ENCODE peak calls at places on chromosomes 7 and 10, in four cellular contexts. K is HL-60, R is K562, J is GM12878. M is an unnamed sample.

GRCh38 chr7:55554055-55554454 is 18.2 kb downstream of the VOPP1 start:
- DNase-seq in K (no peak), R (peak; percentile 45), J (no peak), M (no peak)

GRCh38 chr7:156608176-156608478 is 32.4 kb upstream of the RNF32 start:
- DNase-seq in K (no peak), R (no peak), J (no peak), M (no peak)

GRCh38 chr7:25665903-25666670 is 437.8 kb upstream of the NPVF start:
- DNase-seq in K (no peak), R (no peak), J (no peak), M (no peak)

GRCh38 chr10:5816170-5816569 is 2.9 kb upstream of the GDI2 start:
- DNase-seq in K (no peak), R (no peak), J (peak; percentile 47), M (no peak)

GRCh38 chr7:30561389-30561788 is 33.3 kb upstream of the GARS1 start:
- DNase-seq in K (no peak), R (no peak), J (no peak), M (no peak)

GRCh38 chr10:95327367-95327766 is 36.6 kb upstream of the PDLIM1 start:
- DNase-seq in K (no peak), R (peak; percentile 46), J (no peak), M (no peak)

GRCh38 chr10:22590115-22590514 is 124.3 kb downstream of the PIP4K2A start:
- DNase-seq in K (no peak), R (no peak), J (no peak), M (no peak)

GRCh38 chr10:69043931-69044531 is 43.9 kb upstream of the SRGN start:
- DNase-seq in K (no peak), R (no peak), J (no peak), M (no peak)

GRCh38 chr10:54985732-54986131 is 184.7 kb upstream of the PCDH15 start:
- DNase-seq in K (no peak), R (peak; percentile 7), J (no peak), M (no peak)

GRCh38 chr10:52706347-52707070 is 66.1 kb downstream of the MBL2 start:
- DNase-seq in K (no peak), R (no peak), J (no peak), M (no peak)

GRCh38 chr7:130566168-130566897 is 74.4 kb downstream of the MEST start:
- DNase-seq in K (no peak), R (peak; percentile 13), J (no peak), M (no peak)
- TF ChIP-seq SPI1 in K (no peak), R (no peak), J (no peak), M (no peak)

DNA sequence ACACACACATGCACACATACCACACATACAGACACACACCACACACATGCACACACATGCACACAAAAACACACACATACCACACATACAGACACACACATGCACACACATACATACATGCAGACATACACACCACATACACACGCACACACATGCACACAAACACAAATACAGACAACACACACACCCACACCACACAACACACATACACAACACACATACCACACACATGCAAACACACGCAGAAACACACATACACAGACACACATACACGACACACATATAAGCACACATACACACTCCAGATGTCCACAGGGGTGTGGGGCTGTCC is 60.1 kb upstream of the PPP2R2D start:
- DNase-seq in K (no peak), R (no peak), J (no peak), M (no peak)
- TF ChIP-seq POLR2AphosphoS5 in K (no peak), R (no peak), J (no peak), M (no peak)

DNA sequence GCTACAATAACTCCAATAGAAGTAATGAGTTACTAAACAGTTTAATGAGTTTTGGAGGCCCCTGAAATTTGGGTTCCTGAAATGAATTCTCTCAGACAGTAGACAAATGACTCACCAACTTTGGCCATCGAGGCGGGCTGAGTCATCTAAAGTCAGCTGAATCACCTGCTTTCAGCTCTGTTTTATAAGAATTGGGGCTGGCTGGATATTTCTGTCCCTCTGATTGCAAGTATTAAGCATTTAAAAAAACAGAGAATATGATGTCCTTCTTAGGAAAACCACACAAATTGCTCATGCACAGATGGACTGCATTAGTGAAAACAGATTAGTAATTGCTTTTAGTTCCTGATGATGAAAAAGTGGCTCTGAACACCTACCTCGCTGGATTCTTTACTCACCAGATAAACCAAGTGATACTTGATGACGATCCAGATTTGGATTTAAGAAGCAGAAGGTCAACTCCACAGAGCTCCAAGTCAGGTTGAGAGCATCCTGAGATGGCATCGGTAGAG is 59.1 kb downstream of the ZNF365 start:
- DNase-seq in K (peak; percentile 20), R (peak; percentile 23), J (no peak), M (no peak)
- TF ChIP-seq SPI1 in K (no peak), R (no peak), J (no peak), M (no peak)

DNA sequence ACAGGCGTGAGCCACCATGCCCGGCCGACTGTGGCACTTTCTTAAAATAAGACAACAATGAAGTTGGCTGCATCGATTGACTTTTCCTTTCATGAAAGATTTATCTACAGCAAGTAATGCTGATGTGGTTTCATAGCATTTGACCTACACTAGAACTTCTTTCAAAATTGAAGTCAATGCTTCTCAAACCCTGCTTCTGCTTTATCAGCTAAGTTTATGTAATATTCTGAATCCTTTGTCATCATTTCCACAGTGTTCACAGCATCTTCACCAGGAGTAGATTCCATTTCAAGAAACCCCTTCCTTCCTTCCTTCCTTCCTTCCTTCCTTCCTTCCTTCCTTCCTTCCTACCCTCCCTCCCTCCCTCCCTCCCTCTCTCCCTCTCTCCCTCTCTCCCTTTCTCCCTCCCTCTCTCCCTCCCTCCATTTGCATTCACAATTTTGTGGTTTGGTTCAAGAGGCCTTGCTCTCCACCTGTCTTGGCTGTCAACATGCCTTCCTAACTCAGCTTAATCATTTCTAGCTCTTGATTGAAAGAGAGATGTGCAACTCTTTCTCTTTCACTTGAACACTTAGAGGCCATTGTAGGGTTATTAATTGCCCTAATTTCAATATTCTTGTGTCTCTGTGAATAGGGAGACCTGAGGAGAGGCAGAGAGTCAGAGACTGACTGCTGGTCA is 52.1 kb downstream of the HDAC9 start:
- DNase-seq in K (no peak), R (no peak), J (no peak), M (no peak)
- TF ChIP-seq POLR2AphosphoS5 in K (no peak), R (no peak), J (no peak), M (no peak)

DNA sequence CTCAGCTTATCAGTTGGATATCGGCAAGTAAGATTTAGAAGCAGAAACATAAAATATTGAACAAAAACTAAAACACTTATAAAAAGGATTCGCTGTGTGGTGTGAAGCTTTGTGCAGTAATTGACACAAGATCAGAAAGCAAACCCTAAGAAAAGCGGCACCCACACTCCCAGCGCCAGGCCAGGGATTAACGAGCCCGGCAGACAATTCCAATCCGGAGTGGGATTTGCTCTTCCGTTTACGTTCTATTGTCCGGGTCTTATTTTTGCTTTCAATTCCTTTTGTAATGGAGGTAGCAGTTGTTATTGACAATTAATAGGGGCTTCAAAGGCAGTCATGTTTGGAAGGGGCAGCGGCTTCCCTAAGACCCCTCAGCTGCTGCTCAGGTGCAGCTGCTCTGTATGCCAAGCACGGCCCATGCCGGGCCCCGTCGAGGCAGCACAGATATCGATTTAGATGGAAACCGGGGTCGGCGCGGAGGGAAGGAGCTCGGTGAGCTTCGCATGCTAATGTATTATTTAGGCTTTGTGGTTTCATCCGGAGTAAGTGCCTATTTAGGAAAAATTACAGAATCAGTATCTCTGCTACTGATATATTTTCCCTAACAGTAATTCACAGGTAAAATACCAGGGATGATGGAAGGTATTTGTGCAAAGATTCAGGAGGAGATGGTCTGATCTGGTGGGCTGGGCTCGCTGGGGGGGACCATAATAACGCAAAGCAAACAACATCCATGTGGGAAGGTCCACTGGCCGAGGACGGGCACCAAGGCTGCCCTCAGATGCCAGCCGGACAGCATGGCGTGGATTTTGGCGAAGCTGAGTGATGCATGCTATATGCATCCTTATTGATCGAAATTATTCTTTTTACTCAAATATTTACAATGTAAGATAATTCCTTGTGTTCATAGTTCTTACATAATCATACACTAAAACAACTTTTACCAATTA is 561.7 kb downstream of the PTPRN2 start:
- DNase-seq in K (no peak), R (no peak), J (no peak), M (no peak)
- TF ChIP-seq SPI1 in K (no peak), R (no peak), J (no peak), M (no peak)

GRCh38 chr7:133645870-133646492 is 393.1 kb downstream of the EXOC4 start:
- DNase-seq in K (peak; percentile 10), R (no peak), J (no peak), M (no peak)
- TF ChIP-seq POLR2AphosphoS5 in K (no peak), R (no peak), J (no peak), M (no peak)

DNA sequence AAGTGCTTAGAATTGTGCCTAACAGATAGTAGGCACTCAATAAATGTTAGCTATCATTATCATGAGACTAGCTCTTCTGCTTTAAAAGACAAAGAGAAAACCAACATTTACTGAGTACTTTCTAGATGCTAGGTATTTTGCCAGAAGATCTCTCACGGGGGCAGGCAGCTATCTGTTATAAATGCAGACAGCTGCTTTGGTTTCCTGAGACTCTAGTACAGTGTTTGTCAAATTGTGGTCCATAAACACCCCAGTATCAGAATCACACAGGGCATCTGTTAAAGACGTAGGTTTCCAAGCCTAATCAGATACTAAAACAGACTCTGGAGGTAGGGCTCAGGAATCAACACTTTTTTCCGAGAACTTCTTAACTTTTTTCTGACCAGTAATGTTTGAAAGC is 13.9 kb downstream of the FAM133B start:
- DNase-seq in K (no peak), R (no peak), J (no peak), M (no peak)
- TF ChIP-seq SPI1 in K (no peak), R (no peak), J (no peak), M (no peak)

GRCh38 chr10:77541247-77541646 is 96.4 kb downstream of the KCNMA1 start:
- DNase-seq in K (no peak), R (no peak), J (no peak), M (no peak)
- TF ChIP-seq POLR2AphosphoS5 in K (no peak), R (no peak), J (no peak), M (no peak)

DNA sequence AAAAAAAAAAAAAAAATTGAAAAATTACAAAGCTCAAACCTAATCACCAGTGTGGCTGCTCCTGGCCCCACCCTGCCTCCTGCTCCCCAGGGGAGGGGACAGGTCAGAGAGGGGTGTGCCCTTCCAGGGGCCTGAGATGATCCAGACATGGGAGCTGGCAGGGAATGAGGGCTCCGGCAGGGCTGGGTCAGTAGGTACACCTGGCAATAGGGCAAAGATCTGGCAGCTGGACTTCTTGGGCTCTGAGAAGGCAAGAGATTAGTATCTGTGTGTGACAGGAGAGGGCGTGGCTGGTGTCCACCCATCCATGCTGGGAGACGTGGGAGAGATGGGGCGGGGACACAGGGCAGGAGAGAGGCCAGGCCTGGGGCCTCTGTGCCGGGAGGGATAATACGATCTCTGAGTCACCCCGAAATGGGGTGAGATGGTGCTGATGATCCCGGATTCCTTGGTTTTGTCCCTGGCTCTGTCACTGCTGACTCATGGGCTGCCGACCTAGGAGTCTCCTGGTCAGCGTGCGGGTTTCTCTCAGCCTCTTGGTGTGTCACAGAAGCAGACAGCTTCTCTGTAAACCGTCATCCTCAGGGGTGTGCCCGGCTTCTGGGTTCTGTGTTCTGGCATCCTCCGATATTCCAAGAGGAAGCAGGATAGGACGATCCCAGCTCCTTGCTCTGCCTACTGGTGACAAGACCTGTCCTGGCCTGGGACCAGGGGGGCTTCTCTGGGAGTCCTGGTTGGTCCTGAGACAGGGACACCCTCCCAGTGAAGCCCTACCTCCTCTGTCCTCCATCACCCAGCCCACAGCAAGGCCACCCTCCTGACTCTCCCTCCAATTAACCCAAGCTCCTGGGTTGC is 8.2 kb upstream of the CLDN4 start:
- DNase-seq in K (no peak), R (peak; percentile 96), J (no peak), M (no peak)
- TF ChIP-seq SPI1 in K (no peak), R (no peak), J (no peak), M (no peak)